ENCODE peak calls at places on chromosomes 16 and 17, in eight cellular contexts. G is heart left ventricle, J is DMS 273 treated with DMSO at 0.1 percent for 48 hours, H is nucleus accumbens, N is SK-N-DZ, L is T-helper 1 cell, I is NCI-H82, S is posterior cingulate gyrus. F is an unnamed sample.

GRCh38 chr16:11211977-11212818 is 43.8 kb downstream of the SOCS1 start:
- DNase-seq in G (no peak), H (no peak), I (no peak), S (no peak), J (no peak), N (no peak), L (no peak), F (no peak)

GRCh38 chr16:1823821-1824220 is 2.8 kb downstream of the HAGH start:
- DNase-seq in H (no peak), G (no peak), I (peak), J (no peak), L (no peak), N (no peak), S (peak), F (no peak)

GRCh38 chr16:53372942-53373871 is 61.1 kb upstream of the RBL2 start:
- DNase-seq in J (no peak), L (peak), H (no peak), S (no peak), G (peak), I (peak), N (no peak), F (no peak)

GRCh38 chr17:4796550-4796915 is 569 bp downstream of the PSMB6 start:
- DNase-seq in L (no peak), G (no peak), N (peak), I (peak), J (no peak), S (no peak), H (no peak), F (no peak)

GRCh38 chr17:7632492-7632894 is 2.6 kb downstream of the SHBG start:
- DNase-seq in L (no peak), I (peak), S (no peak), N (peak), G (no peak), J (no peak), H (no peak), F (no peak)

GRCh38 chr16:83433201-83433600 is 374.6 kb upstream of the HSBP1 start:
- DNase-seq in G (no peak), S (no peak), H (no peak), N (no peak), J (no peak), I (no peak), L (no peak), F (no peak)

GRCh38 chr17:48854774-48855476 is 24.1 kb downstream of the CALCOCO2 start:
- DNase-seq in S (no peak), N (no peak), L (no peak), H (no peak), I (no peak), J (no peak), G (no peak), F (no peak)

GRCh38 chr16:23187341-23187740 is 4.8 kb downstream of the SCNN1G start:
- DNase-seq in G (no peak), S (no peak), N (no peak), I (no peak), J (no peak), L (no peak), H (no peak), F (no peak)

GRCh38 chr17:76173474-76173873 is 32.4 kb upstream of the FOXJ1 start:
- DNase-seq in H (no peak), N (no peak), I (no peak), L (no peak), J (no peak), G (no peak), S (no peak), F (no peak)

GRCh38 chr16:87570938-87571867 is 31.1 kb upstream of the JPH3 start:
- DNase-seq in J (no peak), N (peak), H (no peak), S (no peak), L (no peak), G (no peak), I (peak), F (no peak)

GRCh38 chr16:78503501-78504110 is 404.2 kb downstream of the WWOX start:
- DNase-seq in G (peak), J (no peak), I (peak), L (no peak), N (peak), S (no peak), H (no peak), F (no peak)

GRCh38 chr16:16155234-16155633 is 68.1 kb downstream of the ABCC6 start:
- DNase-seq in S (no peak), J (no peak), N (no peak), H (no peak), G (no peak), L (no peak), I (no peak), F (no peak)

GRCh38 chr16:81889896-81890634 is 111.0 kb downstream of the PLCG2 start:
- DNase-seq in G (peak), I (peak), H (peak), L (no peak), J (no peak), N (peak), S (no peak), F (no peak)

GRCh38 chr17:32483451-32484019 is 3.3 kb upstream of the CDK5R1 start:
- DNase-seq in I (peak), N (peak), S (peak), G (peak), H (peak), L (no peak), J (peak), F (peak)

GRCh38 chr16:12096162-12096781 is 119.7 kb downstream of the SNX29 start:
- DNase-seq in L (no peak), H (no peak), J (no peak), G (no peak), N (no peak), I (no peak), S (no peak), F (peak)

GRCh38 chr17:29870836-29871430 is 59.1 kb downstream of the SSH2 start:
- DNase-seq in S (no peak), H (no peak), I (no peak), J (peak), G (no peak), N (no peak), L (no peak), F (no peak)

GRCh38 chr16:1113489-1113888 is 17.4 kb upstream of the C1QTNF8 start:
- DNase-seq in H (no peak), J (no peak), I (no peak), G (no peak), N (no peak), L (no peak), S (no peak), F (no peak)

GRCh38 chr17:44230139-44230695 is 10.7 kb upstream of the UBTF start:
- DNase-seq in G (no peak), I (no peak), S (no peak), J (no peak), N (no peak), L (no peak), H (no peak), F (no peak)

GRCh38 chr17:39143552-39144093 is 7.8 kb downstream of the PLXDC1 start:
- DNase-seq in J (no peak), N (no peak), S (no peak), G (peak), H (no peak), I (peak), L (no peak), F (peak)

GRCh38 chr17:27207073-27207511 is 86.8 kb upstream of the WSB1 start:
- DNase-seq in G (no peak), L (no peak), J (no peak), I (no peak), S (no peak), N (no peak), H (no peak), F (no peak)

GRCh38 chr17:42795061-42795460 is 3.4 kb downstream of the COA3 start:
- DNase-seq in N (no peak), L (no peak), J (no peak), H (no peak), I (no peak), S (no peak), G (no peak), F (no peak)

GRCh38 chr17:14095202-14095601 is 25.9 kb downstream of the COX10 start:
- DNase-seq in J (no peak), I (no peak), H (no peak), N (no peak), L (no peak), S (no peak), G (no peak), F (no peak)

GRCh38 chr16:53609536-53609935 is 94.1 kb downstream of the RPGRIP1L start:
- DNase-seq in L (no peak), J (no peak), H (no peak), G (no peak), S (no peak), N (no peak), I (peak), F (no peak)

GRCh38 chr17:61393550-61393903 is 6.1 kb upstream of the TBX2 start:
- DNase-seq in I (peak), L (no peak), G (no peak), S (no peak), H (no peak), J (peak), N (peak), F (no peak)

GRCh38 chr17:76480676-76481075 is 13.3 kb downstream of the AANAT start:
- DNase-seq in S (no peak), L (no peak), G (no peak), N (peak), J (no peak), I (no peak), H (no peak), F (no peak)

GRCh38 chr16:2963611-2964415 is at the start of gene KREMEN2:
- DNase-seq in J (peak), H (no peak), N (peak), S (no peak), L (no peak), G (no peak), I (peak), F (peak)

GRCh38 chr17:58312021-58312630 is 16.5 kb downstream of the TSPOAP1 start:
- DNase-seq in G (peak), I (no peak), J (no peak), L (no peak), N (no peak), S (no peak), H (no peak), F (no peak)

GRCh38 chr17:8041249-8041928 is 2.5 kb downstream of the ALOX15B start:
- DNase-seq in H (no peak), S (no peak), G (no peak), J (no peak), I (peak), N (peak), L (no peak), F (peak)

GRCh38 chr16:89375021-89375420 is 115.3 kb downstream of the ANKRD11 start:
- DNase-seq in N (peak), J (peak), S (no peak), G (no peak), H (no peak), L (no peak), I (peak), F (no peak)

GRCh38 chr17:80826955-80827645 is 164.5 kb upstream of the CHMP6 start:
- DNase-seq in J (no peak), S (peak), N (no peak), L (no peak), G (no peak), H (peak), I (no peak), F (peak)

GRCh38 chr17:7767425-7768021 is 50.0 kb downstream of the DNAH2 start:
- DNase-seq in J (no peak), S (no peak), G (no peak), N (no peak), L (no peak), I (no peak), H (no peak), F (no peak)

GRCh38 chr17:66542967-66543525 is 240.6 kb downstream of the PRKCA start:
- DNase-seq in S (no peak), I (no peak), N (no peak), J (no peak), G (no peak), H (no peak), L (no peak), F (no peak)

GRCh38 chr17:4393806-4394205 is 27.3 kb upstream of the UBE2G1 start:
- DNase-seq in S (no peak), N (no peak), L (no peak), I (no peak), H (no peak), J (no peak), G (no peak), F (no peak)

GRCh38 chr16:57686577-57686976 is 8.0 kb upstream of the DRC7 start:
- DNase-seq in S (no peak), L (no peak), I (peak), N (no peak), G (no peak), H (no peak), J (no peak), F (no peak)

GRCh38 chr17:34974179-34974578 is 6.1 kb upstream of the LIG3 start:
- DNase-seq in N (no peak), H (no peak), S (no peak), J (no peak), L (no peak), I (no peak), G (no peak), F (no peak)

GRCh38 chr16:10362077-10362863 is 23.6 kb upstream of the ATF7IP2 start:
- DNase-seq in S (no peak), L (no peak), I (no peak), N (no peak), J (no peak), G (no peak), H (no peak), F (no peak)

F was measured in NCI-H446 treated with DMSO at 0.1 percent for 48 hours.